ENCODE peak calls at places on chromosomes 16 and 17, in eight cellular contexts. One of them, this sample, is unnamed.

GRCh38 chr17:42531455-42532354 is 4.3 kb upstream of the NAGLU start:
- DNase-seq in IMR-90: peak; percentile 34
- DNase-seq in effector memory CD4-positive, alpha-beta T cell: peak; percentile 44
- DNase-seq in CD8-positive, alpha-beta memory T cell: peak; percentile 54
- DNase-seq in coronary artery: peak; percentile 77
- DNase-seq in endodermal cell: peak; percentile 91
- DNase-seq in astrocyte: no peak
- DNase-seq in left ventricle myocardium inferior: peak; percentile 72
- DNase-seq in this sample: no peak

GRCh38 chr16:88035292-88035691 is 84.1 kb downstream of the BANP start:
- DNase-seq in coronary artery: no peak
- DNase-seq in left ventricle myocardium inferior: peak; percentile 13
- DNase-seq in effector memory CD4-positive, alpha-beta T cell: no peak
- DNase-seq in CD8-positive, alpha-beta memory T cell: no peak
- DNase-seq in endodermal cell: no peak
- DNase-seq in astrocyte: no peak
- DNase-seq in IMR-90: no peak
- DNase-seq in this sample: no peak

GRCh38 chr16:67486805-67487204 is 3.5 kb upstream of the AGRP start:
- DNase-seq in coronary artery: no peak
- DNase-seq in left ventricle myocardium inferior: no peak
- DNase-seq in IMR-90: no peak
- DNase-seq in endodermal cell: no peak
- DNase-seq in astrocyte: no peak
- DNase-seq in CD8-positive, alpha-beta memory T cell: no peak
- DNase-seq in effector memory CD4-positive, alpha-beta T cell: no peak
- DNase-seq in this sample: no peak

GRCh38 chr16:76309639-76310335 is 32.6 kb downstream of the CNTNAP4 start:
- DNase-seq in effector memory CD4-positive, alpha-beta T cell: no peak
- DNase-seq in coronary artery: no peak
- DNase-seq in CD8-positive, alpha-beta memory T cell: no peak
- DNase-seq in astrocyte: no peak
- DNase-seq in left ventricle myocardium inferior: no peak
- DNase-seq in IMR-90: no peak
- DNase-seq in endodermal cell: no peak
- DNase-seq in this sample: no peak

GRCh38 chr17:72603346-72604242 is 482.8 kb downstream of the SOX9 start:
- DNase-seq in CD8-positive, alpha-beta memory T cell: no peak
- DNase-seq in left ventricle myocardium inferior: no peak
- DNase-seq in effector memory CD4-positive, alpha-beta T cell: no peak
- DNase-seq in astrocyte: peak; percentile 95
- DNase-seq in endodermal cell: no peak
- DNase-seq in IMR-90: peak; percentile 87
- DNase-seq in coronary artery: no peak
- DNase-seq in this sample: no peak

GRCh38 chr16:30997000-30997886 is 12.2 kb downstream of the HSD3B7 start:
- DNase-seq in coronary artery: peak; percentile 84
- DNase-seq in endodermal cell: peak; percentile 97
- DNase-seq in IMR-90: peak; percentile 41
- DNase-seq in CD8-positive, alpha-beta memory T cell: peak; percentile 65
- DNase-seq in astrocyte: peak; percentile 45
- DNase-seq in effector memory CD4-positive, alpha-beta T cell: peak; percentile 76
- DNase-seq in left ventricle myocardium inferior: peak; percentile 86
- DNase-seq in this sample: peak; percentile 59

GRCh38 chr16:69476920-69477418 is 52.5 kb downstream of the CYB5B start:
- DNase-seq in astrocyte: peak; percentile 90
- DNase-seq in CD8-positive, alpha-beta memory T cell: no peak
- DNase-seq in effector memory CD4-positive, alpha-beta T cell: no peak
- DNase-seq in coronary artery: no peak
- DNase-seq in IMR-90: peak; percentile 97
- DNase-seq in left ventricle myocardium inferior: no peak
- DNase-seq in endodermal cell: no peak
- DNase-seq in this sample: no peak

GRCh38 chr17:82134101-82134500 is 36.1 kb upstream of the FASN start:
- DNase-seq in CD8-positive, alpha-beta memory T cell: no peak
- DNase-seq in endodermal cell: no peak
- DNase-seq in coronary artery: no peak
- DNase-seq in IMR-90: no peak
- DNase-seq in astrocyte: no peak
- DNase-seq in effector memory CD4-positive, alpha-beta T cell: no peak
- DNase-seq in left ventricle myocardium inferior: no peak
- DNase-seq in this sample: no peak

GRCh38 chr16:67542464-67542863 is 13.8 kb downstream of the RIPOR1 start:
- DNase-seq in IMR-90: peak; percentile 66
- DNase-seq in endodermal cell: peak; percentile 79
- DNase-seq in CD8-positive, alpha-beta memory T cell: peak; percentile 80
- DNase-seq in effector memory CD4-positive, alpha-beta T cell: peak; percentile 77
- DNase-seq in coronary artery: no peak
- DNase-seq in astrocyte: peak; percentile 66
- DNase-seq in left ventricle myocardium inferior: no peak
- DNase-seq in this sample: no peak

GRCh38 chr17:40095944-40096791 is 4.2 kb downstream of the NR1D1 start:
- DNase-seq in left ventricle myocardium inferior: no peak
- DNase-seq in astrocyte: no peak
- DNase-seq in effector memory CD4-positive, alpha-beta T cell: peak; percentile 87
- DNase-seq in IMR-90: peak; percentile 19
- DNase-seq in endodermal cell: no peak
- DNase-seq in coronary artery: peak; percentile 76
- DNase-seq in CD8-positive, alpha-beta memory T cell: peak; percentile 96
- DNase-seq in this sample: peak; percentile 25

DNA sequence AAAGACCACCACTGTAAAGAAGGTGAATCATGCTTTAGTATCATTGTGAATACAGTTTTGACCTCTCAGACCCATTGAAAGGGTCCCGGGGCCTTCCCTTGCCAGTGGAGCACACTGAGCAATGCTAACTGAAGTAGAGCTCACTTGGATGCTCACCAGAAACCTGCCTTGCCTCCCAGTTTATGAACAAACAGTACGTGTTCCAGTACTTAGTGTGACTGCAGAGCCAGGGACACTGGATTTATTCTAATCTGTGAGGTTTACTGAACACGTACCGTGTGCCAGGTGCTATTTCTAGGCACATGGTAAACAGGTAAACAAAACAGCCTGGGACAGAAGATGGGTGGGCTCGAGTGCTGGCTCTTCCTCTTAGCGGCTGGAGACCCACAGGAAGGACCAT is 79.6 kb downstream of the FOXL1 start:
- DNase-seq in coronary artery: no peak
- DNase-seq in IMR-90: no peak
- DNase-seq in left ventricle myocardium inferior: no peak
- DNase-seq in astrocyte: no peak
- DNase-seq in endodermal cell: no peak
- DNase-seq in effector memory CD4-positive, alpha-beta T cell: no peak
- DNase-seq in CD8-positive, alpha-beta memory T cell: no peak
- DNase-seq in this sample: no peak
- H3K27ac ChIP-seq in coronary artery: no peak overlapping the region
- H3K27ac ChIP-seq in IMR-90: no peak overlapping the region
- H3K27ac ChIP-seq in left ventricle myocardium inferior: no peak overlapping the region
- H3K27ac ChIP-seq in astrocyte: no peak overlapping the region
- H3K27ac ChIP-seq in endodermal cell: no peak overlapping the region
- H3K27ac ChIP-seq in effector memory CD4-positive, alpha-beta T cell: no peak overlapping the region
- H3K27ac ChIP-seq in CD8-positive, alpha-beta memory T cell: no peak overlapping the region
- H3K27ac ChIP-seq in this sample: no peak overlapping the region

GRCh38 chr16:49712106-49712505 is 143.8 kb downstream of the ZNF423 start:
- DNase-seq in left ventricle myocardium inferior: no peak
- DNase-seq in endodermal cell: no peak
- DNase-seq in astrocyte: no peak
- DNase-seq in coronary artery: no peak
- DNase-seq in IMR-90: no peak
- DNase-seq in CD8-positive, alpha-beta memory T cell: no peak
- DNase-seq in effector memory CD4-positive, alpha-beta T cell: no peak
- DNase-seq in this sample: no peak
- H3K27ac ChIP-seq in left ventricle myocardium inferior: no peak overlapping the region
- H3K27ac ChIP-seq in endodermal cell: no peak overlapping the region
- H3K27ac ChIP-seq in astrocyte: no peak overlapping the region
- H3K27ac ChIP-seq in coronary artery: no peak overlapping the region
- H3K27ac ChIP-seq in IMR-90: no peak overlapping the region
- H3K27ac ChIP-seq in CD8-positive, alpha-beta memory T cell: no peak overlapping the region
- H3K27ac ChIP-seq in effector memory CD4-positive, alpha-beta T cell: no peak overlapping the region
- H3K27ac ChIP-seq in this sample: no peak overlapping the region

DNA sequence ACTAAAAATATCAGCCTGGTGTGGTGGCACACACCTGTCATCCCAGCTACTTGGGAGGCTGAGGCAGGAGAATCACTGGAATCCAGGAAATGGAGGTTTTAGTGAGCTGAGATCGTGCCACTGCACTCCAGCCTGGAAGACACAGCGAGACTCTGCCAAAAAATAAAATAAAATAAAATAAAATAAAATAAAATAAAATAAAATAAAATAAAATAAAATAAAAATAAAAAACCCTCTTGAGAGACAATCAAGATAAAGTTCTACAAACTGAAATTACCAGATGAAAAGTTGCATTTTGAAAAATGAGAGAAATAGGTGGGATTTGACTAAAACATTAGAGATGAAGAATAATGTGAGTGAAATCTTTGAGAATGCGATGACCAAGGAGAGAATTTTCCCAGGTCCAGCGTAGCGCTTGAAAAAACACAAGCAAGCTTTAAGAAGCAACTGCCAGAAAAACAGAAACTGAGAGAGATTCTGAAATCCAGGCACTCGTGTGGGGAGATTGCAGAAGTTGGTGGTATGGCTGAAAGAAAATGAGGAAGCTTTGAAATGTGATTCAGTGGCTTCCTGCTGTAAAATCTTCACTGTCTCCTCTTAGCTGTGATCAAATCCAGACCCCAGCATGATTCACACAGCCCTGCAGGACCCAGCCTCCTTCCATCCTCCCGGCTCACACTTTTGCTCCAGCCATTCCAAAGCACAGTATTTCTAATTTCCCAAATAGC is 8.1 kb upstream of the CD300E start:
- DNase-seq in coronary artery: no peak
- DNase-seq in IMR-90: no peak
- DNase-seq in effector memory CD4-positive, alpha-beta T cell: no peak
- DNase-seq in endodermal cell: peak; percentile 64
- DNase-seq in CD8-positive, alpha-beta memory T cell: no peak
- DNase-seq in left ventricle myocardium inferior: no peak
- DNase-seq in astrocyte: no peak
- DNase-seq in this sample: no peak
- H3K27ac ChIP-seq in coronary artery: no peak overlapping the region
- H3K27ac ChIP-seq in IMR-90: no peak overlapping the region
- H3K27ac ChIP-seq in effector memory CD4-positive, alpha-beta T cell: no peak overlapping the region
- H3K27ac ChIP-seq in endodermal cell: no peak overlapping the region
- H3K27ac ChIP-seq in CD8-positive, alpha-beta memory T cell: no peak overlapping the region
- H3K27ac ChIP-seq in left ventricle myocardium inferior: no peak overlapping the region
- H3K27ac ChIP-seq in astrocyte: no peak overlapping the region
- H3K27ac ChIP-seq in this sample: no peak overlapping the region

DNA sequence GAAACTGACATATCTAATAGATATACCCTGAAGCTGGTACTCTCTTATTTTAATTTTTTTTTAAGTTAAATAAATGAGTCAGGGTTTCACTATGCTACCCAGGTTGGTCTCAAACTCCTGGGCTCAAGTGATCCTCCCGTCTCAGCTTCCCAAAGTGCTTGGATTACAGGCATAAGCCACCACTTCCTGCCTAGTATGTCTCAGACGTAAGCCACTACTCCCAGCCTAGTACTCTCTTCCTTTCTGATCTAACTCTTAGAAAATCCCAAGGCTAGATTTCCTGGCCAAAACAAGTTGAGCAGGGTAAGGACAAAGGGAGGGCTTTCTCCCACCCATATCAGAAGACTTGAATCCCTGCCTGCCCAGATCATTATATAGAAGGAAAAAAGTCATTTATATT is 33.7 kb downstream of the HOXB1 start:
- DNase-seq in effector memory CD4-positive, alpha-beta T cell: no peak
- DNase-seq in left ventricle myocardium inferior: no peak
- DNase-seq in IMR-90: peak; percentile 89
- DNase-seq in astrocyte: peak; percentile 77
- DNase-seq in endodermal cell: no peak
- DNase-seq in CD8-positive, alpha-beta memory T cell: no peak
- DNase-seq in coronary artery: no peak
- DNase-seq in this sample: no peak
- H3K27ac ChIP-seq in effector memory CD4-positive, alpha-beta T cell: no peak overlapping the region
- H3K27ac ChIP-seq in left ventricle myocardium inferior: no peak overlapping the region
- H3K27ac ChIP-seq in IMR-90: no peak overlapping the region
- H3K27ac ChIP-seq in astrocyte: no peak overlapping the region
- H3K27ac ChIP-seq in endodermal cell: no peak overlapping the region
- H3K27ac ChIP-seq in CD8-positive, alpha-beta memory T cell: no peak overlapping the region
- H3K27ac ChIP-seq in coronary artery: no peak overlapping the region
- H3K27ac ChIP-seq in this sample: no peak overlapping the region

GRCh38 chr16:2471016-2471652 is at the start of gene NTN3:
- DNase-seq in CD8-positive, alpha-beta memory T cell: no peak
- DNase-seq in endodermal cell: peak; percentile 76
- DNase-seq in left ventricle myocardium inferior: no peak
- DNase-seq in IMR-90: no peak
- DNase-seq in coronary artery: no peak
- DNase-seq in effector memory CD4-positive, alpha-beta T cell: no peak
- DNase-seq in astrocyte: no peak
- DNase-seq in this sample: no peak
- H3K27ac ChIP-seq in CD8-positive, alpha-beta memory T cell: no peak within 1 kb of the TSS
- H3K27ac ChIP-seq in endodermal cell: no peak within 1 kb of the TSS
- H3K27ac ChIP-seq in left ventricle myocardium inferior: no peak within 1 kb of the TSS
- H3K27ac ChIP-seq in IMR-90: no peak within 1 kb of the TSS
- H3K27ac ChIP-seq in coronary artery: no peak within 1 kb of the TSS
- H3K27ac ChIP-seq in effector memory CD4-positive, alpha-beta T cell: no peak within 1 kb of the TSS
- H3K27ac ChIP-seq in astrocyte: no peak within 1 kb of the TSS
- H3K27ac ChIP-seq in this sample: no peak within 1 kb of the TSS

GRCh38 chr17:48546924-48547838 is 2.3 kb upstream of the HOXB2 start:
- DNase-seq in effector memory CD4-positive, alpha-beta T cell: no peak
- DNase-seq in astrocyte: no peak
- DNase-seq in endodermal cell: no peak
- DNase-seq in IMR-90: peak; percentile 56
- DNase-seq in coronary artery: no peak
- DNase-seq in CD8-positive, alpha-beta memory T cell: no peak
- DNase-seq in left ventricle myocardium inferior: no peak
- DNase-seq in this sample: no peak

GRCh38 chr17:48549909-48550308 is 5.0 kb upstream of the HOXB2 start:
- DNase-seq in astrocyte: peak; percentile 66
- DNase-seq in effector memory CD4-positive, alpha-beta T cell: no peak
- DNase-seq in left ventricle myocardium inferior: no peak
- DNase-seq in endodermal cell: no peak
- DNase-seq in coronary artery: no peak
- DNase-seq in IMR-90: peak; percentile 89
- DNase-seq in CD8-positive, alpha-beta memory T cell: no peak
- DNase-seq in this sample: no peak

GRCh38 chr17:48548687-48549621 is 4.0 kb upstream of the HOXB2 start:
- DNase-seq in endodermal cell: no peak
- DNase-seq in coronary artery: no peak
- DNase-seq in astrocyte: no peak
- DNase-seq in CD8-positive, alpha-beta memory T cell: no peak
- DNase-seq in effector memory CD4-positive, alpha-beta T cell: no peak
- DNase-seq in left ventricle myocardium inferior: no peak
- DNase-seq in IMR-90: peak; percentile 29
- DNase-seq in this sample: no peak

GRCh38 chr17:48546187-48546923 is 1.4 kb upstream of the HOXB2 start:
- DNase-seq in left ventricle myocardium inferior: no peak
- DNase-seq in astrocyte: no peak
- DNase-seq in effector memory CD4-positive, alpha-beta T cell: no peak
- DNase-seq in IMR-90: peak; percentile 52
- DNase-seq in CD8-positive, alpha-beta memory T cell: no peak
- DNase-seq in endodermal cell: peak; percentile 86
- DNase-seq in coronary artery: no peak
- DNase-seq in this sample: no peak

GRCh38 chr17:48547839-48548686 is 3.2 kb upstream of the HOXB2 start:
- DNase-seq in endodermal cell: no peak
- DNase-seq in CD8-positive, alpha-beta memory T cell: no peak
- DNase-seq in astrocyte: peak; percentile 74
- DNase-seq in effector memory CD4-positive, alpha-beta T cell: peak; percentile 36
- DNase-seq in IMR-90: peak; percentile 88
- DNase-seq in coronary artery: no peak
- DNase-seq in left ventricle myocardium inferior: no peak
- DNase-seq in this sample: no peak
- H3K27ac ChIP-seq in endodermal cell: peak overlapping the region; percentile 95
- H3K27ac ChIP-seq in CD8-positive, alpha-beta memory T cell: peak overlapping the region; percentile 92
- H3K27ac ChIP-seq in astrocyte: peak overlapping the region; percentile 95
- H3K27ac ChIP-seq in effector memory CD4-positive, alpha-beta T cell: peak overlapping the region; percentile 52
- H3K27ac ChIP-seq in IMR-90: peak overlapping the region; percentile 98
- H3K27ac ChIP-seq in coronary artery: peak overlapping the region; percentile 89
- H3K27ac ChIP-seq in left ventricle myocardium inferior: peak overlapping the region; percentile 90
- H3K27ac ChIP-seq in this sample: no peak overlapping the region

This sample was measured in substantia nigra.